ENCODE peak calls at places on chromosomes 6 and 20, in seven cellular contexts. C is suprapubic skin, D is stomach, Z is heart left ventricle, W is body of pancreas, G is adrenal gland, V is breast epithelium. O is an unnamed sample.
A peak's percentile ranks its signal among the peaks of the same experiment; 100 is the strongest.

GRCh38 chr20:1427457-1428054 is 34.7 kb upstream of the FKBP1A start:
- DNase-seq in W (no peak), V (no peak), Z (no peak), G (no peak), C (no peak), D (no peak), O (no peak)

GRCh38 chr6:54617730-54618129 is 228.8 kb upstream of the FAM83B start:
- DNase-seq in G (no peak), Z (no peak), V (no peak), D (no peak), W (no peak), C (no peak), O (no peak)

GRCh38 chr6:141551318-141551717 is 581.4 kb upstream of the GJE1 start:
- DNase-seq in C (no peak), W (no peak), V (no peak), D (no peak), G (no peak), Z (no peak), O (no peak)

GRCh38 chr6:26516481-26517427 is 16.7 kb downstream of the BTN1A1 start:
- DNase-seq in V (no peak), D (no peak), C (no peak), G (no peak), W (no peak), Z (no peak), O (no peak)

GRCh38 chr20:8662433-8662954 is 406.4 kb upstream of the PLCB4 start:
- DNase-seq in D (no peak), G (no peak), C (no peak), W (no peak), V (no peak), Z (no peak), O (no peak)

GRCh38 chr6:157527471-157527907 is 146.5 kb downstream of the ZDHHC14 start:
- DNase-seq in G (peak; percentile 29), V (no peak), Z (no peak), D (no peak), C (no peak), W (no peak), O (no peak)

GRCh38 chr6:147180926-147181325 is 23.3 kb upstream of the STXBP5 start:
- DNase-seq in D (no peak), Z (no peak), V (no peak), C (no peak), G (no peak), W (no peak), O (no peak)

GRCh38 chr20:21183722-21184121 is 57.8 kb downstream of the KIZ start:
- DNase-seq in W (no peak), D (no peak), Z (no peak), V (no peak), C (no peak), G (no peak), O (no peak)

GRCh38 chr6:108667984-108668383 is 107.3 kb downstream of the FOXO3 start:
- DNase-seq in G (no peak), D (no peak), V (no peak), C (no peak), W (no peak), Z (no peak), O (no peak)

GRCh38 chr6:106974337-106974998 is at the start of gene CD24:
- DNase-seq in Z (no peak), G (no peak), C (peak; percentile 68), D (peak; percentile 86), V (peak; percentile 39), W (peak; percentile 90), O (no peak)

GRCh38 chr6:149440735-149441662 is 40.9 kb downstream of the SUMO4 start:
- DNase-seq in C (no peak), G (peak; percentile 46), D (no peak), V (no peak), Z (no peak), W (no peak), O (no peak)

GRCh38 chr6:119966484-119966883 is 616.9 kb upstream of the MAN1A1 start:
- DNase-seq in W (no peak), D (no peak), V (no peak), C (no peak), G (no peak), Z (no peak), O (no peak)

GRCh38 chr6:43738877-43739641 is 31.0 kb upstream of the VEGFA start:
- DNase-seq in W (no peak), Z (no peak), G (peak; percentile 3), D (no peak), V (no peak), C (peak; percentile 44), O (no peak)

GRCh38 chr6:44043479-44044153 is 83.6 kb downstream of the MRPL14 start:
- DNase-seq in Z (no peak), V (no peak), C (no peak), W (no peak), D (no peak), G (no peak), O (no peak)

GRCh38 chr20:58553841-58554240 is 38.6 kb upstream of the APCDD1L start:
- DNase-seq in Z (no peak), V (peak; percentile 19), G (no peak), C (no peak), W (no peak), D (no peak), O (peak; percentile 48)

GRCh38 chr6:52975580-52975979 is 19.5 kb downstream of the GSTA4 start:
- DNase-seq in D (no peak), W (no peak), Z (no peak), V (no peak), G (no peak), C (no peak), O (no peak)

GRCh38 chr20:14335122-14335521 is 2.3 kb downstream of the FLRT3 start:
- DNase-seq in Z (no peak), G (no peak), C (no peak), D (no peak), W (no peak), V (no peak), O (no peak)

DNA sequence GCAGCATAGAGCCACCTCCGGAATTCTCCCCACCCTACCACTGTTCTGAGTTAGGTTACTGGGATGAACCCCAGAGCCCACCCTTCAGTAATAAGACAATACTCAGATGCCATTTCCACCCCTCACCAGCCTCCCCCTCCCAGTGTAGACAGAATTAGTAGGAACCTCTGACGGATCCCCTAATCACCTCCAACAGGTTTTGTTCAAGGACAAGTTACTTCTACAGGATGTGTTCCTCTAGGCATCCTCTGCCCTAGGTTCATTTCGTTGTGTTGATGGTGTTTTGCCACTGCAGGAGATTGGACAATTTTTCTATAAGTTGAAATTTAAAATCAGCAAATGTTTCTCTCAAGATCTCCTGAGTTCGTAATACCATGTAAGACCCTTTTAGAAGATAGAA is 22.8 kb downstream of the PLEKHG1 start:
- DNase-seq in V (no peak), C (no peak), G (no peak), Z (no peak), W (no peak), D (no peak), O (no peak)
- TF ChIP-seq POLR2A in V (no peak), C (no peak), G (no peak), Z (no peak), W (no peak), D (no peak), O (no peak)

GRCh38 chr20:10556519-10557083 is 117.2 kb downstream of the JAG1 start:
- DNase-seq in C (no peak), D (no peak), W (no peak), Z (no peak), V (no peak), G (no peak), O (no peak)

GRCh38 chr20:10560681-10561080 is 113.1 kb downstream of the JAG1 start:
- DNase-seq in C (no peak), W (no peak), Z (no peak), V (no peak), G (no peak), D (no peak), O (no peak)

GRCh38 chr20:10559266-10559665 is 114.5 kb downstream of the JAG1 start:
- DNase-seq in C (no peak), D (no peak), V (no peak), Z (no peak), G (no peak), W (no peak), O (no peak)

GRCh38 chr20:10557685-10558084 is 116.1 kb downstream of the JAG1 start:
- DNase-seq in D (no peak), Z (no peak), W (no peak), G (no peak), C (no peak), V (no peak), O (no peak)

GRCh38 chr20:10558635-10559187 is 115.1 kb downstream of the JAG1 start:
- DNase-seq in G (no peak), Z (no peak), W (no peak), V (no peak), D (no peak), C (no peak), O (no peak)
- H3K4me3 ChIP-seq in G (no peak overlapping the region), Z (no peak overlapping the region), W (no peak overlapping the region), V (no peak overlapping the region), D (no peak overlapping the region), C (no peak overlapping the region), O (no peak overlapping the region)

DNA sequence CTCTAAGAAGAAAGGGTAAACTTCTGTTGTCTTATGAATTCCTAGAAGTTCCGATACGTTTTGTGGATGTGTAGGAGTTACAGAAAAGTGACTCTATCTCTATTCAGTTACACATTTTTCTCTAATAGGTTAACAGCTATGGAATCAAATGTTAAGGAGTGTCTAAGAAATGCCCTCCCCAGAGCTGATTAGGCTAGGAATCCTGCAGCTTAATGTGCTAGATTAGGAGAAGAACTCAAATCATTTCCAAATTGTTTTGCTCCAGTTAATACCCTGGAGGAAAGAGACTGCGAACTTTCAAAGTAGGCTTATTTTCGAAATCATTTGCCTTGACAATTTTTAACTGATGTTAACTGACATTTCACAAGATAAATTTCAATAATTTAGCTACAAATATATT is 51.9 kb downstream of the IBTK start:
- DNase-seq in D (no peak), Z (no peak), C (no peak), V (no peak), G (no peak), W (no peak), O (no peak)
- H3K36me3 ChIP-seq in D (peaks cover 100% of the 10 kb centered on the region), Z (peaks cover 59% of the 10 kb centered on the region), C (peaks cover 92% of the 10 kb centered on the region), V (peaks cover 5% of the 10 kb centered on the region), G (peaks cover 75% of the 10 kb centered on the region), W (peaks cover 29% of the 10 kb centered on the region), O (peaks cover 4% of the 10 kb centered on the region)

GRCh38 chr6:47698342-47698787 is at the start of gene ADGRF4:
- DNase-seq in G (peak; percentile 46), V (no peak), C (no peak), D (no peak), W (no peak), Z (no peak), O (no peak)

GRCh38 chr6:47700596-47700995 is 2.2 kb downstream of the ADGRF4 start:
- DNase-seq in D (no peak), C (no peak), V (no peak), Z (no peak), W (no peak), G (no peak), O (no peak)

GRCh38 chr6:47700051-47700450 is 1.7 kb downstream of the ADGRF4 start:
- DNase-seq in C (no peak), D (no peak), V (peak; percentile 53), Z (no peak), G (peak; percentile 12), W (no peak), O (peak; percentile 16)

GRCh38 chr6:47701374-47701773 is 3.0 kb downstream of the ADGRF4 start:
- DNase-seq in D (no peak), C (no peak), W (no peak), V (no peak), G (no peak), Z (no peak), O (no peak)

DNA sequence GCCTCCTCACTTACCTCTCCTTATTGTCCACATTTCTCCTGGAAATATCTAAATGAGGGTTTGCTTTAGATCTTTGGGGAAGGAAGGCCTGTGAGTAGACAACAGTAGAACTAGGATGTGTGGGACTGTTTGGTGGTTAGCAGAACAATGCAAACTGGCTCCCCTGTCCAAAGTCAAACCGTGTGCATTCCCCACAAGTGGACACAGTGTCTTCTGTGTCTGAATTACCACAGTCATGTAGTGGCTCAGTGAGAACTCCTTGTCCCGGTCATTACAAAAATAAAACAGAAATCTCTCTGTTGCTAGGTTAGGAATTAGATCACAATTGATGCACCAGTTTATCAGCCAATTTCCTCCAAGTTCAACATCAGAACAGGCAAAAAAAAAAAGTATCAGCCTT is 455 bp upstream of the ADGRF4 start:
- DNase-seq in C (no peak), W (no peak), D (no peak), Z (no peak), G (no peak), V (no peak), O (no peak)
- TF ChIP-seq POLR2A in C (no peak), W (no peak), D (no peak), Z (no peak), G (no peak), V (no peak), O (no peak)